ENCODE peak calls at places on chromosome 7, in eight cellular contexts. H is adrenal gland, Y is GM12892, Q is sigmoid colon, C is ovary, J is gastrocnemius medialis, B is heart left ventricle, L is HepG2. U is an unnamed sample.

GRCh38 chr7:130996841-130997231 is 262.8 kb upstream of the KLF14 start:
- DNase-seq in C (no peak), Q (no peak), Y (no peak), B (no peak), J (no peak), H (no peak), L (peak), U (no peak)

GRCh38 chr7:27175005-27175625 is 995 bp upstream of the HOXA10 start:
- DNase-seq in B (no peak), C (no peak), H (peak), L (no peak), J (peak), Q (peak), Y (no peak), U (no peak)

GRCh38 chr7:41890631-41891265 is 187.9 kb upstream of the INHBA start:
- DNase-seq in H (no peak), Y (no peak), L (no peak), B (peak), Q (no peak), C (no peak), J (peak), U (no peak)

GRCh38 chr7:92854501-92855238 is 18.3 kb upstream of the CDK6 start:
- DNase-seq in L (no peak), Q (no peak), B (no peak), C (no peak), J (no peak), H (no peak), Y (no peak), U (no peak)

GRCh38 chr7:75533926-75534325 is 41.8 kb downstream of the SPDYE5 start:
- DNase-seq in L (no peak), H (peak), B (no peak), Q (peak), J (no peak), Y (no peak), C (no peak), U (no peak)

GRCh38 chr7:5774790-5775189 is 6.7 kb downstream of the RNF216 start:
- DNase-seq in H (no peak), C (no peak), Y (no peak), L (no peak), J (peak), B (no peak), Q (peak), U (no peak)

GRCh38 chr7:85001493-85002345 is 185.1 kb downstream of the SEMA3D start:
- DNase-seq in C (no peak), H (no peak), Q (no peak), J (no peak), L (no peak), Y (no peak), B (no peak), U (no peak)

GRCh38 chr7:135692055-135692454 is 29.7 kb downstream of the STMP1 start:
- DNase-seq in J (no peak), Y (no peak), H (no peak), C (no peak), L (no peak), B (no peak), Q (no peak), U (no peak)

GRCh38 chr7:22845221-22845844 is 22.7 kb upstream of the TOMM7 start:
- DNase-seq in Y (no peak), J (no peak), H (no peak), Q (no peak), L (no peak), C (no peak), B (no peak), U (no peak)

GRCh38 chr7:101598422-101598957 is 30.6 kb downstream of the MYL10 start:
- DNase-seq in J (no peak), Q (no peak), H (no peak), L (peak), C (no peak), Y (no peak), B (no peak), U (no peak)

GRCh38 chr7:133854739-133855138 is 272.4 kb upstream of the LRGUK start:
- DNase-seq in H (no peak), Y (no peak), Q (no peak), L (peak), B (no peak), J (no peak), C (no peak), U (peak)

GRCh38 chr7:33904680-33905388 is 505 bp upstream of the BMPER start:
- DNase-seq in Q (peak), H (peak), B (no peak), Y (peak), C (peak), L (peak), J (no peak), U (no peak)

GRCh38 chr7:112067609-112068540 is 138.3 kb downstream of the DOCK4 start:
- DNase-seq in B (no peak), C (no peak), Y (no peak), Q (no peak), H (no peak), L (no peak), J (no peak), U (no peak)

GRCh38 chr7:44977304-44977858 is 1.4 kb downstream of the MYO1G start:
- DNase-seq in H (no peak), B (no peak), C (no peak), L (no peak), Q (no peak), Y (no peak), J (no peak), U (peak)

GRCh38 chr7:37824987-37825509 is 23.3 kb upstream of the NME8 start:
- DNase-seq in Y (no peak), Q (no peak), J (no peak), H (no peak), L (no peak), C (no peak), B (no peak), U (no peak)

GRCh38 chr7:40673285-40673684 is 538.5 kb downstream of the SUGCT start:
- DNase-seq in Y (no peak), L (no peak), Q (no peak), J (no peak), B (no peak), H (no peak), C (no peak), U (no peak)

GRCh38 chr7:20351901-20352300 is 21.2 kb downstream of the ITGB8 start:
- DNase-seq in C (no peak), Q (no peak), Y (no peak), B (no peak), J (no peak), L (no peak), H (no peak), U (no peak)

GRCh38 chr7:154576604-154577003 is 426.3 kb downstream of the PAXIP1 start:
- DNase-seq in J (no peak), Y (no peak), C (no peak), Q (no peak), H (no peak), L (no peak), B (no peak), U (no peak)

GRCh38 chr7:148809856-148810255 is 74.2 kb downstream of the EZH2 start:
- DNase-seq in Q (no peak), L (no peak), C (no peak), J (no peak), Y (no peak), H (no peak), B (no peak), U (no peak)

GRCh38 chr7:66359656-66360211 is 154.6 kb downstream of the TPST1 start:
- DNase-seq in Q (peak), C (no peak), L (no peak), B (peak), H (no peak), J (no peak), Y (no peak), U (no peak)

GRCh38 chr7:5610500-5611186 is 170.8 kb downstream of the RNF216 start:
- DNase-seq in H (no peak), B (no peak), L (no peak), Y (no peak), Q (no peak), C (peak), J (no peak), U (no peak)

GRCh38 chr7:22811746-22812280 is 10.8 kb downstream of the TOMM7 start:
- DNase-seq in Q (no peak), B (no peak), C (no peak), Y (no peak), J (no peak), L (no peak), H (no peak), U (no peak)

GRCh38 chr7:8232999-8233847 is 28.7 kb downstream of the ICA1 start:
- DNase-seq in C (no peak), H (no peak), Q (no peak), L (no peak), Y (no peak), B (no peak), J (no peak), U (peak)

GRCh38 chr7:121382479-121382878 is 13.6 kb downstream of the FAM3C start:
- DNase-seq in J (no peak), Y (no peak), B (no peak), Q (no peak), L (no peak), H (no peak), C (no peak), U (no peak)

GRCh38 chr7:120783273-120783672 is 74.7 kb downstream of the TSPAN12 start:
- DNase-seq in B (no peak), H (no peak), C (no peak), J (no peak), Y (no peak), L (no peak), Q (no peak), U (no peak)

GRCh38 chr7:33261585-33261984 is 132.2 kb downstream of the BBS9 start:
- DNase-seq in Q (no peak), J (no peak), B (no peak), Y (no peak), L (no peak), C (no peak), H (no peak), U (no peak)

GRCh38 chr7:155277385-155277994 is 20.2 kb upstream of the INSIG1 start:
- DNase-seq in J (no peak), C (no peak), Q (no peak), B (no peak), L (no peak), Y (no peak), H (no peak), U (no peak)

GRCh38 chr7:77679608-77680007 is 16.7 kb upstream of the RSBN1L start:
- DNase-seq in Q (no peak), Y (no peak), J (no peak), C (no peak), H (no peak), B (no peak), L (no peak), U (no peak)

GRCh38 chr7:145036592-145037386 is 200.9 kb upstream of the TPK1 start:
- DNase-seq in Q (no peak), B (no peak), C (no peak), H (peak), Y (no peak), L (peak), J (no peak), U (peak)

GRCh38 chr7:134890246-134891240 is 95.8 kb upstream of the AGBL3 start:
- DNase-seq in Q (peak), J (no peak), H (peak), Y (no peak), L (peak), B (peak), C (peak), U (no peak)

DNA sequence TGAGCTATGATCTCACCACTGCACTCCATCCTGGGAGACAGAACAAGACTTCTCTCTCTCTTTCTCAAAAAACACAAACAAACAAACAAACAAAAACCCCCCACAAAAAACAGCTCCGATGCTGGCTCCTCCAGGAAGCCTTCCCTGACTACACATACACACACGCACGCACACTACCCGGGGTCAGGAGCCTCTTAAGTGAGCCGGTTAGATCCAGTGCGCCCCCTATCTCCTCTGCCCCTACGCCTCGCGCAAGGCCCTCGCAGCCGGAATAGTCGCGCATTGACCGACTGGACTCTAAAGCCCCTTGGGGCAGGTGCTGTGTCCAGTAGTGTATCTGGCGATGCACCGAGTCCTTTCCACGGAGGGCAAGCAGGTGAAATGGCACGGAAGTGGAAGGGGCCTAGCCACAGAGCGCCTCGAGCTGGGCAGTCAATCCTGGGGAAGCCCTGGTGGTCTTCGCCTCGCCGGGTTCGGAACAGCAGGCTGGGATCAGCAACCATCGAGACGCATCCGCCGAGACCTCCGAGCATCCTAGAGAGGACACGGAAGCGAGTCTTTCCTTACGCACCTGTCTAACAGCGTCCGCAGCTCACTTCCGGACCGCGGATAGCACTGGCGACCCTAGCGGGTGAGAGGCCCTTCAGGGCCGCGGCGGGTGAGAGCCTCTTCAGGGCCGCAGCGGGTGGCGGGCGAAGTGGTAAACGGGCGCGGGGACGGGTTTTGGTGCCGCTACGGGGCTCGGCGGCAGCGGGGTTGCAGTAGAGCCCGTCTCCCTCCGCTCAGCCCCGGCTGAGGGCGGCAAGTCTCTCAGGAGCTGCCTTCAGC is at the start of gene ZSCAN25:
- DNase-seq in C (peak), H (peak), B (peak), L (peak), J (peak), Q (peak), Y (peak), U (peak)
- TF ChIP-seq POLR2A in C (peak), H (peak), B (peak), L (peak), J (peak), Q (peak), Y (peak), U (peak)

DNA sequence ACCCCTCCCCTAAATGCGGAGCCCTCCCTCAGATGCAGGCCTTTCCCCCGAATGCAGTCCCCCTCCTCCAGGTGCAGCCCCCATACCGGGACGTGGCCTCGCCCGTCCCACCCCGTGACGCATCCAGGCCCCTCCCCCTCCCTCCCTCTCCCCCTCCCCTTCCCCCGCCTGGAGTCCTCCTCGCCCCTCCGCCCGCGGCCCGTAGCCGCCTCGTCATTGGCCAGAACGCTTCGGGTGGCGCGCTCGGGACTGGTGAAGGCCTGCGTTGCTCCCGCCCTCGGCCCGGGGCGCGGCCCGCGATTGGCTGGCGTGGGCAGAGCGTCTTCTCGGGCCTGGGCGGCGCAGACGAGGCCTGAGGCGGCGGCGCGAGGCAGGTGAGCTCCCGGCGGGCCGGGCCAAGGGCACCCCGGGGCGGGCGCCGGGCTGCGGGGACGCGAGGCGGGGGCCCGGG is 16.0 kb upstream of the SUN1 start:
- DNase-seq in Q (peak), B (peak), J (peak), Y (peak), L (peak), C (peak), H (peak), U (peak)
- TF ChIP-seq POLR2A in Q (no peak), B (peak), J (peak), Y (peak), L (peak), C (peak), H (peak), U (no peak)

GRCh38 chr7:87474533-87475358 is 734 bp downstream of the ABCB4 start:
- DNase-seq in Q (no peak), J (peak), C (no peak), Y (peak), L (no peak), H (peak), B (peak), U (peak)
- TF ChIP-seq POLR2A in Q (no peak), J (no peak), C (no peak), Y (no peak), L (no peak), H (no peak), B (no peak), U (no peak)

GRCh38 chr7:158536871-158537865 is 50.5 kb downstream of the PTPRN2 start:
- DNase-seq in C (no peak), J (no peak), H (no peak), Q (no peak), L (peak), Y (no peak), B (no peak), U (no peak)
- TF ChIP-seq POLR2A in C (no peak), J (no peak), H (no peak), Q (no peak), L (no peak), Y (no peak), B (no peak), U (no peak)

DNA sequence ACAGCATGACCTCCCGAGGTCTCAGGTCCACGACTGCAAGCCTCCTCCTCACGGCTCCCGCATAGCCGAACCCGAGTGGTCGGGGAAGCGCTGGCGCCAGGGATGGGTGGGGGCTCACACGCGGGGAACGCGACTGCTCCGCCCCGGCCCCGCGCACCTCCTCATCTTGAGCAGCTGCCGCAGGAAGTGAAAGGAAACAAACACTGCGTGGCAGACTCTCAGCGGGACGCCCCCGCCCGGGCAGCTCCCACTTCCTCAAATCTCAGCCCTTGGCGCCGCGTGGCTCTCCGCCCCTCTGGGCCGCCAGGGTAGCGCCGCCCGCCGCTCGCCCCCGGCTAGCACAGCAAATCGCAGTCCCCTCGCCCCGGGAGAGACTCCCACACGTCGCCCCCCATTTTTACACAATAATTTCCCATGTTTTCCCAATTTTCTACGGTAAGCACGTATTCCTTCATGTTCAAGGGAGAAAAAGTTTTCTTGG is at the start of gene TMEM243:
- DNase-seq in H (peak), Q (peak), L (peak), J (peak), B (peak), C (peak), Y (peak), U (peak)
- TF ChIP-seq POLR2A in H (peak), Q (no peak), L (peak), J (peak), B (peak), C (peak), Y (peak), U (no peak)

GRCh38 chr7:16989883-16990413 is 108.2 kb upstream of the AGR3 start:
- DNase-seq in Q (peak), J (peak), C (peak), Y (no peak), B (peak), L (peak), H (peak), U (no peak)
- TF ChIP-seq POLR2A in Q (no peak), J (no peak), C (no peak), Y (no peak), B (no peak), L (peak), H (no peak), U (no peak)

GRCh38 chr7:106659963-106660861 is 746 bp downstream of the CCDC71L start:
- DNase-seq in H (peak), Q (peak), B (peak), J (peak), C (peak), L (no peak), Y (peak), U (peak)
- TF ChIP-seq POLR2A in H (peak), Q (no peak), B (peak), J (peak), C (no peak), L (no peak), Y (peak), U (no peak)

DNA sequence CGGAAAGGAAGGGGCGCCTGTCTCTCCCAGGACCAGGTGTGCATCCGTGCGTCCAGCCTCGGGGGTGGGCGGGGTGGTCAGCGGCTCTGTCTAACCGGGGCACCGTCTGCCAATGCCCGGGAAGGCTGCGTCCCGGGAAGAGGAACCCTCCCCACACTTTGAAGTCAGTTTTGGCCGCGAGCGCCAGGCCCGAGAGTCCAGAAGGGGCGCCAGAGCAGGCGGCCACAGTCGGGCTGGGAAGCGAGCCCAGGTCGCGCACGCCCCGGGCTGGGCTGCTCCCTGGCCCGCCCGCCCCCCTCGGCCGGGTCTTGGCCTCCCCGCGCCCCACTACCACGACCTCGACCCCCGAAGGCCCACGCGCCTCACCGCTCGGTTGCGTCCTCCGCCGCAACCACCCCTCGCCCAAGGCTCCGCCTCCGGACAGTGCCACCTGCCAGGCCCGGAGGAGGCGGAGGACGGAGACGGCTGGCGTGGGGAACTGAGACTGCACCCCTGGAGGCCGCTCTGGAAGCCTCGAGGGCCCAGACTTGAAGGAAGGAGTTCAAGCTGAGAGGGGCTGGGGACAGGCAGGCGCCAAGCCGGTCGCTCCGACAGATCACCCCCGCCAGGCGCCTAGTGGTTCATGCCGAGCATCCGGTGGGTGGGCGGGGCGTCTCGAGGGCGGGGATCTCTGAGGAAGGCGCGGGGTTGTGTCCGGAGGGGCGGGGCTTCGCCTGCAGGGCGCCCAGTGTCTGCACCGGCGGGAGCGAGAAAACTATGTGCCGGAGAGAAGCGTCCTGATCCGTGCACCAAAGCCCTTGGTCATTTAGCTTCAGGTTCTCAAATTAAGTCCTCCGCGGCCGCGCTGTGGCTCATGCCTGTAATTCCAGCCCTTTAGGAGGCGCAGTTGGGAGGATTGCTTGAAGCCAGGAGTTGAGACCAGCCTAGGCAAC is at the start of gene BRAT1:
- DNase-seq in J (peak), Y (peak), Q (peak), L (peak), B (peak), H (peak), C (peak), U (peak)
- TF ChIP-seq POLR2A in J (peak), Y (peak), Q (peak), L (peak), B (peak), H (peak), C (no peak), U (peak)

GRCh38 chr7:38903057-38903456 is 5.9 kb downstream of the VPS41 start:
- DNase-seq in Q (no peak), H (no peak), Y (no peak), L (no peak), J (no peak), B (no peak), C (no peak), U (no peak)

GRCh38 chr7:38909870-38910269 is 879 bp upstream of the VPS41 start:
- DNase-seq in B (no peak), J (no peak), H (no peak), L (no peak), Q (no peak), C (no peak), Y (no peak), U (no peak)

GRCh38 chr7:38907066-38907465 is 1.9 kb downstream of the VPS41 start:
- DNase-seq in L (no peak), B (no peak), H (no peak), Y (no peak), J (no peak), Q (no peak), C (no peak), U (no peak)

GRCh38 chr7:38905026-38905759 is 3.8 kb downstream of the VPS41 start:
- DNase-seq in J (no peak), Y (no peak), Q (no peak), B (no peak), L (no peak), H (no peak), C (no peak), U (peak)

GRCh38 chr7:38908759-38909335 is at the start of gene VPS41:
- DNase-seq in C (peak), H (peak), J (peak), Q (peak), B (peak), Y (peak), L (peak), U (peak)
- TF ChIP-seq POLR2A in C (no peak), H (no peak), J (no peak), Q (no peak), B (no peak), Y (peak), L (peak), U (peak)